ENCODE peak calls at places on chromosomes 11 and 22, in seven cellular contexts. V is thoracic aorta, N is BJ, U is OCI-LY7, Y is fibroblast of lung, C is HFF-Myc, D is vagina. Z is an unnamed sample.

GRCh38 chr22:44246615-44247326 is 66.0 kb downstream of the SHISAL1 start:
- DNase-seq in V (no peak), N (no peak), U (no peak), Y (no peak), C (no peak), D (peak; percentile 71), Z (no peak)

GRCh38 chr22:36902143-36902911 is 11.1 kb upstream of the CSF2RB start:
- DNase-seq in V (no peak), N (no peak), U (no peak), Y (no peak), C (peak; percentile 15), D (no peak), Z (peak; percentile 10)

GRCh38 chr11:57568330-57568766 is 876 bp upstream of the UBE2L6 start:
- DNase-seq in V (no peak), N (no peak), U (no peak), Y (peak; percentile 79), C (peak; percentile 63), D (no peak), Z (peak; percentile 72)

GRCh38 chr22:44403930-44404329 is 91.2 kb upstream of the SHISAL1 start:
- DNase-seq in V (no peak), N (no peak), U (no peak), Y (no peak), C (no peak), D (no peak), Z (no peak)

GRCh38 chr11:126407101-126407521 is 51.6 kb downstream of the ST3GAL4 start:
- DNase-seq in V (no peak), N (no peak), U (no peak), Y (no peak), C (no peak), D (no peak), Z (no peak)

GRCh38 chr11:58658553-58659080 is 36.2 kb downstream of the CNTF start:
- DNase-seq in V (no peak), N (no peak), U (no peak), Y (no peak), C (no peak), D (no peak), Z (no peak)

GRCh38 chr11:132231656-132232173 is 861.3 kb downstream of the NTM start:
- DNase-seq in V (no peak), N (no peak), U (no peak), Y (no peak), C (no peak), D (no peak), Z (no peak)

GRCh38 chr11:133082851-133083488 is 449.3 kb downstream of the OPCML start:
- DNase-seq in V (no peak), N (no peak), U (no peak), Y (peak; percentile 35), C (no peak), D (no peak), Z (peak; percentile 61)

GRCh38 chr11:11403763-11404725 is 51.0 kb upstream of the CSNK2A3 start:
- DNase-seq in V (no peak), N (no peak), U (no peak), Y (peak; percentile 48), C (no peak), D (no peak), Z (no peak)

GRCh38 chr11:61026121-61027031 is 54.9 kb downstream of the CD6 start:
- DNase-seq in V (no peak), N (no peak), U (peak; percentile 76), Y (no peak), C (no peak), D (no peak), Z (no peak)

GRCh38 chr11:125933030-125933813 is 12.6 kb upstream of the VSIG10L2 start:
- DNase-seq in V (no peak), N (no peak), U (no peak), Y (no peak), C (no peak), D (peak; percentile 79), Z (no peak)

GRCh38 chr22:21657361-21658118 is 8.3 kb upstream of the PPIL2 start:
- DNase-seq in V (no peak), N (no peak), U (peak; percentile 85), Y (peak; percentile 11), C (no peak), D (no peak), Z (peak; percentile 82)

GRCh38 chr11:97990162-97990920 is 1030.4 kb upstream of the CNTN5 start:
- DNase-seq in V (no peak), N (peak; percentile 17), U (no peak), Y (peak; percentile 3), C (no peak), D (no peak), Z (no peak)

GRCh38 chr11:68974421-68975194 is 6.2 kb downstream of the MRGPRD start:
- DNase-seq in V (no peak), N (no peak), U (peak; percentile 57), Y (peak; percentile 15), C (no peak), D (no peak), Z (no peak)

GRCh38 chr11:19102521-19102900 is 14.5 kb upstream of the ZDHHC13 start:
- DNase-seq in V (no peak), N (no peak), U (no peak), Y (no peak), C (no peak), D (no peak), Z (no peak)

GRCh38 chr11:15944460-15944859 is 411.9 kb downstream of the SOX6 start:
- DNase-seq in V (no peak), N (no peak), U (no peak), Y (no peak), C (no peak), D (peak; percentile 40), Z (no peak)

GRCh38 chr11:27635567-27636037 is 64.7 kb downstream of the BDNF start:
- DNase-seq in V (no peak), N (no peak), U (no peak), Y (peak; percentile 1), C (peak; percentile 25), D (no peak), Z (no peak)

GRCh38 chr11:128720522-128720985 is 26.7 kb downstream of the FLI1 start:
- DNase-seq in V (no peak), N (no peak), U (peak; percentile 90), Y (no peak), C (no peak), D (no peak), Z (no peak)

GRCh38 chr22:50686794-50687193 is 14.2 kb downstream of the SHANK3 start:
- DNase-seq in V (no peak), N (no peak), U (no peak), Y (no peak), C (no peak), D (no peak), Z (no peak)

GRCh38 chr11:13963169-13963948 is 836 bp downstream of the SPON1 start:
- DNase-seq in V (no peak), N (no peak), U (no peak), Y (peak; percentile 39), C (no peak), D (peak; percentile 87), Z (no peak)

GRCh38 chr11:69283446-69283845 is 10.5 kb upstream of the MYEOV start:
- DNase-seq in V (no peak), N (no peak), U (no peak), Y (no peak), C (no peak), D (no peak), Z (no peak)

GRCh38 chr11:75028321-75029097 is 39.8 kb downstream of the NEU3 start:
- DNase-seq in V (no peak), N (no peak), U (no peak), Y (peak; percentile 16), C (no peak), D (peak; percentile 34), Z (peak; percentile 14)
- TF ChIP-seq CTCF in V (no peak), N (no peak), U (no peak), Y (no peak), C (no peak), D (no peak), Z (no peak)

GRCh38 chr22:35407352-35407751 is 7.4 kb downstream of the MCM5 start:
- DNase-seq in V (no peak), N (no peak), U (no peak), Y (no peak), C (no peak), D (no peak), Z (no peak)

GRCh38 chr22:35413624-35414023 is 13.7 kb downstream of the MCM5 start:
- DNase-seq in V (no peak), N (no peak), U (no peak), Y (no peak), C (no peak), D (no peak), Z (no peak)

GRCh38 chr22:35409783-35410662 is 10.1 kb downstream of the MCM5 start:
- DNase-seq in V (no peak), N (no peak), U (peak; percentile 90), Y (no peak), C (no peak), D (no peak), Z (no peak)

GRCh38 chr22:35410663-35411034 is 10.7 kb downstream of the MCM5 start:
- DNase-seq in V (no peak), N (no peak), U (no peak), Y (no peak), C (no peak), D (no peak), Z (no peak)

DNA sequence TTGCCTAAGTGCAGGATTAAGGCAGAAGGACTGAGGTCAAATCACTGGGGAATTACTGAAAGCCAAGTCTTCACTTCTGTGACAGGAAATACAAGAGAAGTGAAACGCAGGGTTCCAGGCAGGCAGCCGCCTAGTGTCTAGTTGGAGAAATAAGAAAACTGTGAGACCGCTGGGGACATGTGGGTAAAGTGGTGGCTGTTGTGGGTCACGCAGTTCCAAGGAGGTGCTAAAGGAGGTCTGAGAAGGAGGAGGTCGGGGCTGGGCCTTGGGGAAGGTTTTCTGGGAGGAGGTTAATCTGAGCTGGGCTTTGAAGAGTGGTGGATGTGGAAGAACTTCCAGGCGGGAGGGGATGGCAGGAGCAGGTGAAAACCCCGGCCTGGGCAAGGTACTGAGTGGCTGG is 11.2 kb downstream of the MCM5 start:
- DNase-seq in V (no peak), N (no peak), U (peak; percentile 87), Y (no peak), C (no peak), D (no peak), Z (no peak)
- TF ChIP-seq CTCF in V (no peak), N (no peak), U (peak; percentile 79), Y (no peak), C (no peak), D (no peak), Z (no peak)

GRCh38 chr22:47225080-47225930 is 462.9 kb downstream of the TBC1D22A start:
- DNase-seq in V (no peak), N (no peak), U (no peak), Y (no peak), C (no peak), D (peak; percentile 65), Z (no peak)
- TF ChIP-seq CTCF in V (no peak), N (no peak), U (no peak), Y (no peak), C (no peak), D (no peak), Z (no peak)

DNA sequence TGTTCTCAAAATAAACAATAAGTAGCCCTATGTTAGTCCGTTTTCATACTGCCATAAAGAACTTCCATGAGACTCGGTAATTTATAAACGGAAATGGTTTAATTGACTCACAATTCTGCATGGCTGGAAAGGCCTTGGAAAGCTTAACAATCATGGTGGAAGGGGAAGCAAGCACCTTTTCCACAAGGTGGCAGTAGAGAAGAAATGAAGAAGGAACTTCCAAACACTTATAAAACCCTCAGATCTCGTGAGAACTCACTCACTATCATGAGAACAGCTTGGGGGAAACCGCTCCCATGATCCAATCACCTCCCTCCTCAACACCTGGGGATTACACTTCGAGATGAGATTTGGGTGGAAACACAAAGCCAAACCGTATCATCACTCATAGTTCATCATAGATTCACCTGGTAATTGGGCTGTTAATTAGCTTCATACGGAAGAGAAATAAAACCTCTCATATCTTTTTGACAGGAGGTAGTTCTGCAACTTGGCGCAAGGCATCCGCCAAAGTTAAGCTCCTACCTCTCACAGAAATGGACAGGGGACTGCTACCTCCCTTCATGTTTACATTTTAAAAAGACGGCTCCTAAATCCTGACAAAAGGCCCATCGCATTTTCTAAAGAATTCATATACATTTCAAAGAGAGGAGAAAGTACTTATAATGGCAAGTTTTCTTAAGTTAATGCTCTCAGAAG is 49.0 kb downstream of the MUC15 start:
- DNase-seq in V (no peak), N (no peak), U (peak; percentile 28), Y (peak; percentile 28), C (peak; percentile 10), D (no peak), Z (no peak)
- TF ChIP-seq CTCF in V (no peak), N (no peak), U (peak; percentile 69), Y (peak; percentile 39), C (peak; percentile 50), D (no peak), Z (peak; percentile 27)

Z was measured in foreskin fibroblast.